ENCODE peak calls at places on chromosomes 12 and 14, in five cellular contexts. M is ovary, J is fibroblast of lung, Z is mammary epithelial cell, X is PC-3. Y is an unnamed sample. For H3K4me1, the result is how much of the 10 kb centered on the place peaks cover.

GRCh38 chr12:110501378-110501721 is 561 bp downstream of the VPS29 start:
- DNase-seq in Z (peak), M (no peak), X (peak), J (peak), Y (peak)

GRCh38 chr12:104687823-104688573 is 231.2 kb downstream of the CHST11 start:
- DNase-seq in Z (no peak), X (no peak), J (no peak), M (no peak), Y (no peak)

GRCh38 chr12:76259660-76260389 is 88.4 kb downstream of the BBS10 start:
- DNase-seq in Z (peak), M (no peak), J (peak), X (peak), Y (peak)

GRCh38 chr14:104171029-104171697 is 32.8 kb downstream of the KIF26A start:
- DNase-seq in Z (peak), X (peak), M (no peak), J (no peak), Y (no peak)

GRCh38 chr14:28867571-28867970 is 101.0 kb downstream of the FOXG1 start:
- DNase-seq in Z (no peak), M (no peak), X (no peak), J (peak), Y (peak)

GRCh38 chr12:94595152-94595551 is 55.2 kb downstream of the TMCC3 start:
- DNase-seq in M (no peak), X (peak), J (no peak), Z (peak), Y (no peak)

GRCh38 chr12:8709124-8709830 is 11.5 kb downstream of the RIMKLB start:
- DNase-seq in X (no peak), Z (no peak), M (no peak), J (peak), Y (peak)

GRCh38 chr12:92466391-92467305 is 236.1 kb upstream of the PLEKHG7 start:
- DNase-seq in J (peak), X (no peak), M (no peak), Z (no peak), Y (no peak)

GRCh38 chr14:49621114-49621881 is 699 bp downstream of the MGAT2 start:
- DNase-seq in X (peak), J (peak), Z (no peak), M (peak), Y (peak)

GRCh38 chr12:62995097-62995496 is 60.1 kb upstream of the PPM1H start:
- DNase-seq in J (no peak), M (no peak), X (no peak), Z (no peak), Y (no peak)

GRCh38 chr12:17076335-17076734 is 470.4 kb upstream of the LMO3 start:
- DNase-seq in Z (no peak), M (no peak), X (peak), J (no peak), Y (no peak)

GRCh38 chr14:77022219-77022852 is 6.2 kb downstream of the IRF2BPL start:
- DNase-seq in M (no peak), X (peak), J (no peak), Z (no peak), Y (no peak)

GRCh38 chr14:76948213-76948947 is 80.1 kb downstream of the IRF2BPL start:
- DNase-seq in Z (no peak), M (peak), J (no peak), X (no peak), Y (no peak)

GRCh38 chr12:131061041-131061806 is 107.5 kb downstream of the ADGRD1 start:
- DNase-seq in J (no peak), M (no peak), Z (no peak), X (no peak), Y (no peak)

GRCh38 chr14:50061664-50062437 is 54.5 kb downstream of the VCPKMT start:
- DNase-seq in M (no peak), Z (peak), J (peak), X (peak), Y (peak)

GRCh38 chr12:12807970-12808702 is 5.0 kb upstream of the DDX47 start:
- DNase-seq in X (peak), M (no peak), J (peak), Z (no peak), Y (peak)

GRCh38 chr12:77615331-77615730 is 215.4 kb upstream of the NAV3 start:
- DNase-seq in X (peak), Z (peak), M (no peak), J (no peak), Y (peak)

GRCh38 chr12:132727091-132727794 is 16.6 kb downstream of the PGAM5 start:
- DNase-seq in X (no peak), Z (no peak), M (no peak), J (no peak), Y (no peak)

GRCh38 chr12:93137656-93138612 is 208.8 kb upstream of the EEA1 start:
- DNase-seq in M (no peak), J (peak), X (peak), Z (peak), Y (peak)

GRCh38 chr14:68020999-68021663 is 201.6 kb downstream of the RAD51B start:
- DNase-seq in J (no peak), X (no peak), Z (no peak), M (no peak), Y (no peak)

GRCh38 chr14:26330982-26331381 is 266.9 kb downstream of the NOVA1 start:
- DNase-seq in Z (no peak), M (no peak), J (peak), X (no peak), Y (no peak)
- H3K4me1 ChIP-seq in Z (under half), M (under half), J (under half), X (under half), Y (under half)

GRCh38 chr14:88597038-88597437 is 34.2 kb downstream of the ZC3H14 start:
- DNase-seq in X (no peak), Z (no peak), M (no peak), J (no peak), Y (no peak)
- H3K4me1 ChIP-seq in X (under half), Z (under half), M (under half), J (under half), Y (under half)

GRCh38 chr12:46159239-46159901 is 109.5 kb downstream of the SLC38A1 start:
- DNase-seq in X (no peak), M (no peak), Z (no peak), J (no peak), Y (no peak)
- H3K4me1 ChIP-seq in X (under half), M (under half), Z (under half), J (under half), Y (under half)

GRCh38 chr12:4277856-4278581 is 4.5 kb downstream of the CCND2 start:
- DNase-seq in M (no peak), J (no peak), Z (no peak), X (no peak), Y (no peak)
- H3K4me1 ChIP-seq in M (under half), J (under half), Z (under half), X (under half), Y (under half)

GRCh38 chr14:91390165-91390778 is 27.3 kb downstream of the CCDC88C start:
- DNase-seq in J (no peak), X (no peak), Z (no peak), M (no peak), Y (no peak)
- H3K4me1 ChIP-seq in J (under half), X (under half), Z (under half), M (under half), Y (under half)

DNA sequence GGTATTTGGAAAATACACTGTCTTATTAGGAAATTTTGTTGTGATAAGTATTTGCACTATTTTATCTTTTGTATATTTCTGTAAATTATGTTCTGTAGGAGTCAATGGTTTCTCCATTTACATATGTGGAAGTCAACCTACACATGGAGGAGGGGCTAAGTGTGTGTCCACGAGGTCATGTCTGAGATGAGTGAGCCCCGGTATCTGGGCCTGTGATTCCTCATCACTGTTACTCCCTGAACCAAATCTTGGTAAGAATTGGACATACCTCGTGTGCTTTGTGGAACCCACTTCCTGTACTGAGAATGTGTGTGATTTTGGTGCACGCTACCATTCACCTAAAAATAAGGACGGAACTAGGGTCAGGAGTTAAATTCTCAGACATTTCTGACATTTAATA is 1105.5 kb downstream of the TMEM121 start:
- DNase-seq in X (no peak), Z (no peak), J (no peak), M (no peak), Y (no peak)
- H3K4me1 ChIP-seq in X (under half), Z (under half), J (under half), M (under half), Y (under half)

GRCh38 chr12:113093409-113094101 is 37.0 kb downstream of the DTX1 start:
- DNase-seq in Z (no peak), M (no peak), X (no peak), J (no peak), Y (no peak)
- H3K4me1 ChIP-seq in Z (under half), M (under half), X (under half), J (under half), Y (under half)

DNA sequence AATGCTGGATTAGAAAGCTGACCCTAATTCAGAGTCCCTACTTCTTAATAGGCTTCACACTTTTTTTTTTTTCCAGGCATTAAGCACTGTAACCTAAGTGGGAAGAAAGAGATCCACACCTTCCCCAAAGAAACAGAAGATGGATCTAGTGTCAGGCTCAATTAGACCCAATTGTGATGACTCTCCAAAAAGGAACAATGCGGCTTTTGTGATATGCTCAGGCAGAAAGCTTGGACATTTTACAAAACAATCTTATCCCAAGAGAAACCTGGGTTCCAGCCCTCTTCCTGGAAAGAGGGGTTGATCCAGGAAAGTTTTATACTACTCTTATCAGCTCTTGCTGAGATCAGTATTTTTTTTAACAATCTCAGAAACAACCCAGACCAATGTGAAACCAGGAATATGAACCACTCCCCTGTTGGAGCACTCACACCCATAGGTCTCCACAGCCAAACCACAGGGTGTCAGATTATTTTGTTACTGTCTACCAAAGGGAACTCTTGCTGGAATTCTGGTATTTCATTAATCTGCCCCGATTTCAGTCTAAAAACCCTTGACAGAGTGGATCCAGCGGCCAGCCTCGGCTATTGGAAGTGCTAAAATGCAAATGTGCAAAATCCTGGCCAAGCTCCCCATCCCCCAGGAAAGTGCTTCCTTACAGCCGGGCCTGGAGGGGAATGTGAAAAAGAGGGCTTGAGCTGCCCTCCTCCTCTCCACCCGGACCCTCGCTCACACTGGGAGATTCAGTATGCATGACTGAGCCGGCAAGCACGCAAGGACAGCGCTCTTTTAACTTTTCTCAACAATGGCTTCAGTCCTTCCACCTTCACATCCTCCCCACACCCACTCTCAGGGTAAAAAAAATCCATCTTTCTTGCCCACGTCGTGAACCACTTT is 4.0 kb downstream of the FBXL14 start:
- DNase-seq in X (no peak), J (peak), M (no peak), Z (peak), Y (peak)
- H3K4me1 ChIP-seq in X (under half), J (under half), M (under half), Z (under half), Y (under half)